ENCODE peak calls at places on chromosomes 13 and 19, in four cellular contexts. One of them, this sample, is unnamed.
A peak's percentile ranks its signal among the peaks of the same experiment; 100 is the strongest.

GRCh38 chr19:15249912-15250634 is 17.8 kb upstream of the EPHX3 start:
- DNase-seq in HepG2: no peak
- DNase-seq in endothelial cell of umbilical vein: peak; percentile 75
- DNase-seq in GM12878: no peak
- DNase-seq in this sample: no peak

GRCh38 chr19:49971991-49972401 is 11.0 kb upstream of the SIGLEC11 start:
- DNase-seq in HepG2: no peak
- DNase-seq in endothelial cell of umbilical vein: no peak
- DNase-seq in GM12878: no peak
- DNase-seq in this sample: no peak

GRCh38 chr19:18593367-18594095 is 4.9 kb downstream of the REX1BD start:
- DNase-seq in endothelial cell of umbilical vein: no peak
- DNase-seq in GM12878: no peak
- DNase-seq in HepG2: no peak
- DNase-seq in this sample: peak; percentile 57

GRCh38 chr13:97386832-97387486 is 47.0 kb upstream of the RAP2A start:
- DNase-seq in endothelial cell of umbilical vein: no peak
- DNase-seq in GM12878: no peak
- DNase-seq in HepG2: no peak
- DNase-seq in this sample: no peak

GRCh38 chr13:20997301-20998061 is 63.9 kb downstream of the LATS2 start:
- DNase-seq in GM12878: no peak
- DNase-seq in endothelial cell of umbilical vein: peak; percentile 65
- DNase-seq in HepG2: no peak
- DNase-seq in this sample: no peak

GRCh38 chr13:44132710-44133109 is 240.9 kb upstream of the SERP2 start:
- DNase-seq in endothelial cell of umbilical vein: peak; percentile 79
- DNase-seq in GM12878: no peak
- DNase-seq in HepG2: no peak
- DNase-seq in this sample: no peak

GRCh38 chr19:23981863-23982262 is 67.2 kb downstream of the ZNF726 start:
- DNase-seq in endothelial cell of umbilical vein: no peak
- DNase-seq in GM12878: no peak
- DNase-seq in HepG2: no peak
- DNase-seq in this sample: no peak

GRCh38 chr13:95298971-95299627 is 2.2 kb downstream of the ABCC4 start:
- DNase-seq in HepG2: no peak
- DNase-seq in endothelial cell of umbilical vein: no peak
- DNase-seq in GM12878: no peak
- DNase-seq in this sample: no peak

GRCh38 chr13:24168392-24168750 is 7.9 kb downstream of the SPATA13 start:
- DNase-seq in endothelial cell of umbilical vein: no peak
- DNase-seq in GM12878: no peak
- DNase-seq in HepG2: no peak
- DNase-seq in this sample: no peak

GRCh38 chr19:58563823-58564222 is 5.4 kb upstream of the UBE2M start:
- DNase-seq in HepG2: no peak
- DNase-seq in GM12878: no peak
- DNase-seq in endothelial cell of umbilical vein: no peak
- DNase-seq in this sample: no peak

GRCh38 chr19:50658438-50659317 is 9.4 kb downstream of the C19orf81 start:
- DNase-seq in GM12878: no peak
- DNase-seq in endothelial cell of umbilical vein: peak; percentile 75
- DNase-seq in HepG2: no peak
- DNase-seq in this sample: peak; percentile 99

GRCh38 chr19:42468273-42468796 is 25.6 kb upstream of the CXCL17 start:
- DNase-seq in endothelial cell of umbilical vein: no peak
- DNase-seq in HepG2: no peak
- DNase-seq in GM12878: no peak
- DNase-seq in this sample: no peak

GRCh38 chr13:59715591-59715990 is 448.1 kb downstream of the DIAPH3 start:
- DNase-seq in HepG2: no peak
- DNase-seq in endothelial cell of umbilical vein: no peak
- DNase-seq in GM12878: no peak
- DNase-seq in this sample: no peak

GRCh38 chr13:37208052-37208451 is 102.6 kb upstream of the CSNK1A1L start:
- DNase-seq in GM12878: no peak
- DNase-seq in endothelial cell of umbilical vein: no peak
- DNase-seq in HepG2: no peak
- DNase-seq in this sample: no peak

GRCh38 chr13:37211542-37211941 is 106.1 kb upstream of the CSNK1A1L start:
- DNase-seq in endothelial cell of umbilical vein: no peak
- DNase-seq in GM12878: no peak
- DNase-seq in HepG2: no peak
- DNase-seq in this sample: no peak

GRCh38 chr13:37207646-37208045 is 102.2 kb upstream of the CSNK1A1L start:
- DNase-seq in HepG2: no peak
- DNase-seq in GM12878: no peak
- DNase-seq in endothelial cell of umbilical vein: no peak
- DNase-seq in this sample: no peak

DNA sequence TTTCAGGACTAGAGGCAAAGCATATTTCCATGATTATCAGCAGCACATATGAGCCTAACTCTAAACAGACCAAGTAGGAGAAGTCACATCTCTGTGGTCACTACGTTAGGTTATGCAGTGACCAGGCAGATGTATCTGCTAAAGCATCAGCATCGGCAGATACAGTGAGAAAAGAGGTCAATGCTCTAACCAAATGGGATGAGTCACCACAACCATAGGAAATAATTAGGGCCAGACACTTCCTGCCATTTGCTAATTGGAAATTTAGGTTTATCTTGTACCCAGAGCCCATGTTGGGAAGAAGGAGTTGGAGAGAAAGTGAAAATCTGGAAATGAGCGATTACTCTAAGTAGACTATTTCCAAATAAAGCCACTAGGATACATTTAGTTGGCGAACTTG is 104.2 kb upstream of the CSNK1A1L start:
- DNase-seq in endothelial cell of umbilical vein: no peak
- DNase-seq in GM12878: no peak
- DNase-seq in HepG2: no peak
- DNase-seq in this sample: no peak
- H2AFZ ChIP-seq in endothelial cell of umbilical vein: no peak overlapping the region
- H2AFZ ChIP-seq in GM12878: no peak overlapping the region
- H2AFZ ChIP-seq in HepG2: no peak overlapping the region
- H2AFZ ChIP-seq in this sample: no peak overlapping the region

DNA sequence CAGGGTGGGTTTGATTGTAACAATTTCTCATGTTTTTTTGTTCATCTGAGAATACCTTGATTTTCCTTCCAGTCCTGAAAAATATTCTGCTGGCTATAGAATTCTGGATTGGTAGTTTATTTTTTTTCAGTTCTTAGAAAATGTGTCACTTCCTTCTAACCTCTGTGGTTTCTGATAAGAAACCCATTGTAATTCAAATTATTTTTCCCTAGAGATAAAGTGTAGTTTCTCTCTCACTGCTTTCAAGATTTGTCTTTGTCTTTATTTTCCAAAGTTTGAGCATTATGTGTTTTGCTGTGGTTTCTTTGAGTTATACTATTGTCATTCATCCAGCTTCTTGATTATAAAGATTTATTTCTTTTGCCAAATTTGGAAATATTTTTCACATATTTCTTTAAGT is 324.0 kb upstream of the SPRY2 start:
- DNase-seq in GM12878: no peak
- DNase-seq in HepG2: no peak
- DNase-seq in endothelial cell of umbilical vein: peak; percentile 53
- DNase-seq in this sample: no peak
- TF ChIP-seq MYC in GM12878: no peak
- TF ChIP-seq MYC in HepG2: no peak
- TF ChIP-seq MYC in endothelial cell of umbilical vein: no peak
- TF ChIP-seq MYC in this sample: no peak

DNA sequence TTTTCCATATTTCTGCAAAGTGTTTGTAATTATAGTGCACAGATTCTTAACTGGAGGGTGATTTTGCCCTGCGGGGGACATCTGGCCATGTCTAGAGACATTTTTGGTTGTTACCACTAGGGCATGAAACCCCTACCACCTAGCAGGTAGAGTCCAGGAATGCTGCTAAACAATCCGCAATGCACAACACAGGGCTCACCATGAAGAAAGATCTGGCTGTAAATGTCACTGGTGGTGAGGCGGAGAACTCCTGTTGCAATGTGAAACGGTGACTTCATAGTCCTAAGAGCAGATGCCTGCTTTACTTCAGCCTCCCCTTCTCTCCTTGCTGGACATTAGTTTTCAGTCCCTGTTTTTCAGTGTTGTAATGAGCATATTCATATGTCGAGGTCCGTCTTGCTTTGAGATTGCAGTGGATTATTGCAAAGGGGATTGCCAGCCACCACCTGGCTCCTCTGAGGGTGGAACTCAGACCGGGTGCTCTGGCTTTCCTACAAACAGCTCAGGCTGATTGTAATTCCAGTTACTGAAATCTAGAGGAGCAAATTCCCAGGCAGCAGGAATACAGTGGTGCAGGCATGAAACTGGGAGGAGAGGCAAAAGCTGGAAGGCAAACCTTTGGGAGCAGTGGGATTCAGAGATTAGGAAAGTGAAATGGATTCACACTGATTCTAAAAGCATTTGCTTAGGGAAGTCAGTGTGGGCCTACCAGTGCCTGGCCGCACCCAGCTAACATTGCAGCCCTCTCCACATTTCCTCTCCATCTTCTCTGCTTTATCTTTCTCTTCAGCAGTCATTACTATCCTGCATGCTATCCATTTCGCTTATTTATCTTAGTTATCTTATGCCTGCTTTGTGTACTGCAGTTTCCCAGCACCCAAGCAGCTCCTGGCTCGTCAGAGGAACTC is 76.1 kb upstream of the PCDH8 start:
- DNase-seq in GM12878: no peak
- DNase-seq in HepG2: peak; percentile 3
- DNase-seq in endothelial cell of umbilical vein: no peak
- DNase-seq in this sample: no peak
- H2AFZ ChIP-seq in GM12878: no peak overlapping the region
- H2AFZ ChIP-seq in HepG2: no peak overlapping the region
- H2AFZ ChIP-seq in endothelial cell of umbilical vein: no peak overlapping the region
- H2AFZ ChIP-seq in this sample: no peak overlapping the region

GRCh38 chr19:56837892-56838679 is 2.4 kb downstream of the PEG3 start:
- DNase-seq in GM12878: no peak
- DNase-seq in endothelial cell of umbilical vein: no peak
- DNase-seq in HepG2: peak; percentile 67
- DNase-seq in this sample: no peak
- TF ChIP-seq MYC in GM12878: no peak
- TF ChIP-seq MYC in endothelial cell of umbilical vein: no peak
- TF ChIP-seq MYC in HepG2: no peak
- TF ChIP-seq MYC in this sample: no peak

GRCh38 chr13:109735567-109735966 is 50.8 kb downstream of the IRS2 start:
- DNase-seq in endothelial cell of umbilical vein: no peak
- DNase-seq in HepG2: no peak
- DNase-seq in GM12878: no peak
- DNase-seq in this sample: no peak

GRCh38 chr13:109737606-109738005 is 48.8 kb downstream of the IRS2 start:
- DNase-seq in HepG2: no peak
- DNase-seq in GM12878: no peak
- DNase-seq in endothelial cell of umbilical vein: no peak
- DNase-seq in this sample: no peak

GRCh38 chr13:109734002-109734785 is 52.2 kb downstream of the IRS2 start:
- DNase-seq in GM12878: no peak
- DNase-seq in endothelial cell of umbilical vein: no peak
- DNase-seq in HepG2: no peak
- DNase-seq in this sample: no peak

GRCh38 chr13:109738298-109738746 is 48.1 kb downstream of the IRS2 start:
- DNase-seq in GM12878: no peak
- DNase-seq in endothelial cell of umbilical vein: no peak
- DNase-seq in HepG2: no peak
- DNase-seq in this sample: no peak

GRCh38 chr13:109737046-109737573 is 49.3 kb downstream of the IRS2 start:
- DNase-seq in GM12878: no peak
- DNase-seq in endothelial cell of umbilical vein: no peak
- DNase-seq in HepG2: no peak
- DNase-seq in this sample: no peak
- H2AFZ ChIP-seq in GM12878: no peak overlapping the region
- H2AFZ ChIP-seq in endothelial cell of umbilical vein: no peak overlapping the region
- H2AFZ ChIP-seq in HepG2: no peak overlapping the region
- H2AFZ ChIP-seq in this sample: no peak overlapping the region

GRCh38 chr13:37797606-37798005 is 72.0 kb downstream of the TRPC4 start:
- DNase-seq in HepG2: no peak
- DNase-seq in endothelial cell of umbilical vein: no peak
- DNase-seq in GM12878: no peak
- DNase-seq in this sample: no peak

GRCh38 chr13:37788346-37788745 is 81.2 kb downstream of the TRPC4 start:
- DNase-seq in HepG2: no peak
- DNase-seq in endothelial cell of umbilical vein: no peak
- DNase-seq in GM12878: no peak
- DNase-seq in this sample: no peak

DNA sequence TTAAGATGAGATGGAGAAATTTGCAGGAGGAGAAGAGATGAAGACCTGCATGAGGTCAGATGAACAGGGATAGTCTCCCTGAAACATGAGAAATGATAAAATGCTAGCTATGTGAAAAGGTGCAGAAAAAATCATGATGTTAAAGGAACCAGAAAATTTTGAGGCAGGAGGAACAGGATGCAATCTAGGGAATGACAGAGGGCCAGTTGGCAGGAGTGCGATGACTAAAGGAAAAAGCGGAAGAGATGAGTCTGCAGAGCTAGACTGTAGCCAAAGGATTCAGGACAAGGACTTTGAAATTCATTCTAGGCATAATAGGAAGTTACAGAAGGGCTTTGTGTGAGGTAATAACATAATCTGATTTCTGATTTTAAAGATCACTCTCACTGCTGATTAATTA is 77.9 kb downstream of the TRPC4 start:
- DNase-seq in endothelial cell of umbilical vein: no peak
- DNase-seq in HepG2: no peak
- DNase-seq in GM12878: no peak
- DNase-seq in this sample: no peak
- TF ChIP-seq MYC in endothelial cell of umbilical vein: no peak
- TF ChIP-seq MYC in HepG2: no peak
- TF ChIP-seq MYC in GM12878: no peak
- TF ChIP-seq MYC in this sample: no peak

GRCh38 chr19:3801412-3802096 is 15.4 kb upstream of the MATK start:
- DNase-seq in GM12878: no peak
- DNase-seq in HepG2: no peak
- DNase-seq in endothelial cell of umbilical vein: no peak
- DNase-seq in this sample: peak; percentile 56
- H2AFZ ChIP-seq in GM12878: no peak overlapping the region
- H2AFZ ChIP-seq in HepG2: no peak overlapping the region
- H2AFZ ChIP-seq in endothelial cell of umbilical vein: no peak overlapping the region
- H2AFZ ChIP-seq in this sample: no peak overlapping the region